ENCODE peak calls at places on chromosomes 12 and 14, in five cellular contexts. One of them, this sample, is unnamed.

GRCh38 chr12:117026343-117026742 is 72.9 kb downstream of the TESC start:
- DNase-seq in transverse colon: no peak
- DNase-seq in cardiac fibroblast: no peak
- DNase-seq in MM.1S: no peak
- DNase-seq in stomach: peak; percentile 24
- DNase-seq in this sample: no peak

GRCh38 chr12:75081305-75081704 is 128.3 kb downstream of the KCNC2 start:
- DNase-seq in transverse colon: no peak
- DNase-seq in cardiac fibroblast: no peak
- DNase-seq in stomach: no peak
- DNase-seq in MM.1S: no peak
- DNase-seq in this sample: no peak

GRCh38 chr14:55764784-55765183 is 184.8 kb downstream of the KTN1 start:
- DNase-seq in stomach: no peak
- DNase-seq in transverse colon: no peak
- DNase-seq in MM.1S: no peak
- DNase-seq in cardiac fibroblast: no peak
- DNase-seq in this sample: no peak

GRCh38 chr12:116200812-116201211 is 76.7 kb downstream of the MED13L start:
- DNase-seq in cardiac fibroblast: peak; percentile 47
- DNase-seq in stomach: no peak
- DNase-seq in transverse colon: no peak
- DNase-seq in MM.1S: no peak
- DNase-seq in this sample: peak; percentile 63

GRCh38 chr12:131639270-131639940 is 71.5 kb upstream of the SFSWAP start:
- DNase-seq in transverse colon: no peak
- DNase-seq in MM.1S: no peak
- DNase-seq in stomach: no peak
- DNase-seq in cardiac fibroblast: no peak
- DNase-seq in this sample: no peak

GRCh38 chr14:26930576-26930975 is 332.7 kb upstream of the NOVA1 start:
- DNase-seq in stomach: no peak
- DNase-seq in transverse colon: no peak
- DNase-seq in cardiac fibroblast: peak; percentile 9
- DNase-seq in MM.1S: no peak
- DNase-seq in this sample: no peak

GRCh38 chr12:51262758-51263177 is 7.4 kb downstream of the SMAGP start:
- DNase-seq in cardiac fibroblast: peak; percentile 70
- DNase-seq in stomach: peak; percentile 78
- DNase-seq in MM.1S: peak; percentile 9
- DNase-seq in transverse colon: peak; percentile 79
- DNase-seq in this sample: no peak

GRCh38 chr12:91931110-91931509 is 214.5 kb downstream of the BTG1 start:
- DNase-seq in transverse colon: peak; percentile 61
- DNase-seq in stomach: peak; percentile 81
- DNase-seq in cardiac fibroblast: peak; percentile 28
- DNase-seq in MM.1S: no peak
- DNase-seq in this sample: peak; percentile 99

GRCh38 chr14:54567224-54567633 is 301 bp downstream of the SAMD4A start:
- DNase-seq in MM.1S: no peak
- DNase-seq in cardiac fibroblast: no peak
- DNase-seq in transverse colon: peak; percentile 34
- DNase-seq in stomach: peak; percentile 26
- DNase-seq in this sample: no peak

GRCh38 chr14:29926228-29926627 is 1.4 kb downstream of the PRKD1 start:
- DNase-seq in MM.1S: no peak
- DNase-seq in transverse colon: no peak
- DNase-seq in stomach: no peak
- DNase-seq in cardiac fibroblast: no peak
- DNase-seq in this sample: no peak

GRCh38 chr14:29927596-29928341 is at the start of gene PRKD1:
- DNase-seq in cardiac fibroblast: peak; percentile 71
- DNase-seq in transverse colon: peak; percentile 51
- DNase-seq in stomach: peak; percentile 65
- DNase-seq in MM.1S: peak; percentile 36
- DNase-seq in this sample: no peak

GRCh38 chr14:29930283-29930682 is 2.6 kb upstream of the PRKD1 start:
- DNase-seq in transverse colon: no peak
- DNase-seq in MM.1S: no peak
- DNase-seq in stomach: no peak
- DNase-seq in cardiac fibroblast: peak; percentile 63
- DNase-seq in this sample: no peak

GRCh38 chr14:29926701-29927595 is 699 bp downstream of the PRKD1 start:
- DNase-seq in MM.1S: peak; percentile 40
- DNase-seq in stomach: peak; percentile 67
- DNase-seq in transverse colon: peak; percentile 45
- DNase-seq in cardiac fibroblast: peak; percentile 49
- DNase-seq in this sample: no peak

DNA sequence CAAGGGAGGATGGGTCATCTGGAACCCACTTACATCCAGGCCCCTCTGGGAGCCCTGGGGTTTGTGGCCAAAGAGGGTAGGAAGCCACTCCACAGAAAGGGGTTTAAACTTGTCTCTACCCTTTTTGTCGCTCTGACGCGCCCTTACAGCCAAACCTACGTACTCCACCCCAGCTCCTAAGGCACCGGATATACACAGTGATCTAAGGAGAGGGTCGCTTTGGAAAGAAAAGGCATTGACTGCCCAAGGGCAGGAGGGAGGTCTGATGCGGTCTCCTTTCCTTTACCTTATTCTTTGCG is 644 bp upstream of the PRKD1 start:
- DNase-seq in stomach: no peak
- DNase-seq in MM.1S: no peak
- DNase-seq in transverse colon: no peak
- DNase-seq in cardiac fibroblast: no peak
- DNase-seq in this sample: no peak
- H3K4me3 ChIP-seq in stomach: peak overlapping the region; percentile 94
- H3K4me3 ChIP-seq in MM.1S: no peak overlapping the region
- H3K4me3 ChIP-seq in transverse colon: peak overlapping the region; percentile 64
- H3K4me3 ChIP-seq in cardiac fibroblast: peak overlapping the region; percentile 88
- H3K4me3 ChIP-seq in this sample: peak overlapping the region; percentile 41

GRCh38 chr12:65962921-65963883 is 138.9 kb downstream of the HMGA2 start:
- DNase-seq in stomach: no peak
- DNase-seq in transverse colon: peak; percentile 21
- DNase-seq in MM.1S: peak; percentile 15
- DNase-seq in cardiac fibroblast: peak; percentile 47
- DNase-seq in this sample: no peak
- TF ChIP-seq CTCF in stomach: no peak
- TF ChIP-seq CTCF in transverse colon: no peak
- TF ChIP-seq CTCF in MM.1S: no peak
- TF ChIP-seq CTCF in cardiac fibroblast: peak; percentile 11
- TF ChIP-seq CTCF in this sample: peak; percentile 31

GRCh38 chr14:63764103-63764502 is 36.2 kb upstream of the SGPP1 start:
- DNase-seq in MM.1S: no peak
- DNase-seq in stomach: no peak
- DNase-seq in transverse colon: no peak
- DNase-seq in cardiac fibroblast: no peak
- DNase-seq in this sample: no peak

GRCh38 chr14:63760014-63760413 is 32.1 kb upstream of the SGPP1 start:
- DNase-seq in cardiac fibroblast: no peak
- DNase-seq in stomach: no peak
- DNase-seq in transverse colon: no peak
- DNase-seq in MM.1S: peak; percentile 47
- DNase-seq in this sample: no peak

GRCh38 chr14:63764620-63765139 is 36.8 kb upstream of the SGPP1 start:
- DNase-seq in MM.1S: no peak
- DNase-seq in cardiac fibroblast: no peak
- DNase-seq in stomach: no peak
- DNase-seq in transverse colon: no peak
- DNase-seq in this sample: no peak

GRCh38 chr14:63759454-63759853 is 31.6 kb upstream of the SGPP1 start:
- DNase-seq in MM.1S: peak; percentile 48
- DNase-seq in transverse colon: no peak
- DNase-seq in stomach: no peak
- DNase-seq in cardiac fibroblast: peak; percentile 11
- DNase-seq in this sample: no peak

DNA sequence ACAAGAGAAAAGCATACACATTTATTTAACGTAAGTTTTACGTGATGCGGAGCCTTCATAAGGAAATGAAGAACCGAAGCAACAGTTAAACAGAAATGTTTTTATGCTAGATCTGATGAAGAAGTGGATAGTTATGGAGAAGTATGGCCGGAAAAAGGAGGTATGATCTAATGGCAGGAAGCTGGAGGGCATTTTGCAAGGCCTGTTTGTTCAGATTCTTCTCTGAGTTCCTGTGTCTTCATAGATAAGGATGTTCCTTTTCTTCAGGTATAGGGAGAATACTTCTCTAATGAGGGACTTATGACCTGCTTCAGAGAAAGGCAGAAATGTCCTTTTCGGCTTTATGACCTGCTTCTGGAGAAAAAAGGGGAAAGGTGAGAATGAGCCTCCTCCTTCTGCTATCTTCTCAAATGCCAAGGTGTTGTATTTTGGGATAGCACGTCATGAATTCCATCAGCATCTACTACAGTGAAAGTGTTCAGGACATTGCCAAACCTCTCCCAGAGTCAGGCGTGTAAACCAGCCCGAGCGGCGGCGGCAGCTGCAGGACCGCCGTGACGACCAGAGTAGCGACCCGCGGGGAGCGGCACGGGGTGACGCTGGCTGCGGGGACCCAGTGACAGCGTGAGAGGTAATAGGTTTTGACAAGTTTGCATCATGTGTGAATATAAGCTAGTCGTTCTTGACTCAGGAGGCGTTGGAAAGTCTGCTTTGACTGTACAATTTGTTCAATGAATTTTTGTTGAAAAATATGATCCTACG is 33.7 kb upstream of the SGPP1 start:
- DNase-seq in MM.1S: no peak
- DNase-seq in transverse colon: no peak
- DNase-seq in stomach: no peak
- DNase-seq in cardiac fibroblast: no peak
- DNase-seq in this sample: no peak
- H3K4me3 ChIP-seq in MM.1S: no peak overlapping the region
- H3K4me3 ChIP-seq in transverse colon: no peak overlapping the region
- H3K4me3 ChIP-seq in stomach: peak overlapping the region; percentile 19
- H3K4me3 ChIP-seq in cardiac fibroblast: no peak overlapping the region
- H3K4me3 ChIP-seq in this sample: no peak overlapping the region

GRCh38 chr12:6452245-6452731 is 446 bp downstream of the TAPBPL start:
- DNase-seq in MM.1S: peak; percentile 50
- DNase-seq in stomach: peak; percentile 50
- DNase-seq in cardiac fibroblast: no peak
- DNase-seq in transverse colon: peak; percentile 68
- DNase-seq in this sample: no peak

GRCh38 chr12:6450091-6450868 is 1.6 kb upstream of the TAPBPL start:
- DNase-seq in MM.1S: no peak
- DNase-seq in transverse colon: no peak
- DNase-seq in cardiac fibroblast: no peak
- DNase-seq in stomach: no peak
- DNase-seq in this sample: no peak

GRCh38 chr12:6450869-6451347 is 934 bp upstream of the TAPBPL start:
- DNase-seq in MM.1S: no peak
- DNase-seq in transverse colon: peak; percentile 47
- DNase-seq in stomach: no peak
- DNase-seq in cardiac fibroblast: no peak
- DNase-seq in this sample: no peak

GRCh38 chr12:6452908-6453630 is 1.2 kb downstream of the TAPBPL start:
- DNase-seq in stomach: peak; percentile 52
- DNase-seq in MM.1S: peak; percentile 30
- DNase-seq in cardiac fibroblast: no peak
- DNase-seq in transverse colon: peak; percentile 76
- DNase-seq in this sample: no peak

GRCh38 chr12:6451348-6452244 is at the start of gene TAPBPL:
- DNase-seq in MM.1S: peak; percentile 87
- DNase-seq in transverse colon: peak; percentile 89
- DNase-seq in stomach: peak; percentile 81
- DNase-seq in cardiac fibroblast: peak; percentile 78
- DNase-seq in this sample: peak; percentile 82
- TF ChIP-seq CTCF in MM.1S: no peak
- TF ChIP-seq CTCF in transverse colon: no peak
- TF ChIP-seq CTCF in stomach: no peak
- TF ChIP-seq CTCF in cardiac fibroblast: no peak
- TF ChIP-seq CTCF in this sample: no peak

GRCh38 chr14:77598366-77599050 is 17.9 kb downstream of the SPTLC2 start:
- DNase-seq in MM.1S: peak; percentile 14
- DNase-seq in stomach: no peak
- DNase-seq in cardiac fibroblast: no peak
- DNase-seq in transverse colon: peak; percentile 37
- DNase-seq in this sample: no peak
- H3K4me3 ChIP-seq in MM.1S: no peak overlapping the region
- H3K4me3 ChIP-seq in stomach: no peak overlapping the region
- H3K4me3 ChIP-seq in cardiac fibroblast: no peak overlapping the region
- H3K4me3 ChIP-seq in transverse colon: no peak overlapping the region
- H3K4me3 ChIP-seq in this sample: no peak overlapping the region

GRCh38 chr14:94049625-94050023 is 23.5 kb downstream of the OTUB2 start:
- DNase-seq in stomach: no peak
- DNase-seq in cardiac fibroblast: no peak
- DNase-seq in MM.1S: no peak
- DNase-seq in transverse colon: no peak
- DNase-seq in this sample: no peak

GRCh38 chr14:94051779-94052178 is 25.6 kb downstream of the OTUB2 start:
- DNase-seq in transverse colon: no peak
- DNase-seq in cardiac fibroblast: no peak
- DNase-seq in stomach: no peak
- DNase-seq in MM.1S: no peak
- DNase-seq in this sample: no peak

GRCh38 chr14:94052662-94053061 is 26.5 kb downstream of the OTUB2 start:
- DNase-seq in stomach: no peak
- DNase-seq in transverse colon: no peak
- DNase-seq in cardiac fibroblast: no peak
- DNase-seq in MM.1S: no peak
- DNase-seq in this sample: no peak

GRCh38 chr14:94050231-94050880 is 24.2 kb downstream of the OTUB2 start:
- DNase-seq in stomach: no peak
- DNase-seq in MM.1S: no peak
- DNase-seq in transverse colon: no peak
- DNase-seq in cardiac fibroblast: no peak
- DNase-seq in this sample: no peak

DNA sequence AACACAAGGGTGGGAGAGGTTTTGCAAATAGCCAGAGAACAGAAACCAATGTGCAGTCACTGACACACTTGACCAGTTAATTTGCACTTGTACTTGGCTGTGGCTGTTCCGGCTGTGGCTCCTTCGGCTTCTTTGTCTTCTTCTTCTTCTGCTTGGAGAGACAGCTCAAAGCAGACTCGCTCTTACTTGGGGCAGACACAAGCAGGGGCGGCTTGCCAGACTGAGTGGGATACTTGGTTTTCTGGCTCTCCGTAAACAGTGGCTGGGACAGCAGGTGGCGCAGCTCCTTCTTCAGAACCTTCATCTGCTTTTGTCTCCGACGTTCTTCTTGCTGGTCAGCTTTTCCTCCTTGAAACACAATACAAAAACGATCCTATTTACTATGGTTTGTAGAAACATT is 25.0 kb downstream of the OTUB2 start:
- DNase-seq in stomach: peak; percentile 45
- DNase-seq in transverse colon: peak; percentile 56
- DNase-seq in cardiac fibroblast: peak; percentile 56
- DNase-seq in MM.1S: no peak
- DNase-seq in this sample: no peak
- TF ChIP-seq CTCF in stomach: no peak
- TF ChIP-seq CTCF in transverse colon: peak; percentile 33
- TF ChIP-seq CTCF in cardiac fibroblast: peak; percentile 51
- TF ChIP-seq CTCF in MM.1S: no peak
- TF ChIP-seq CTCF in this sample: peak; percentile 63

GRCh38 chr12:93466625-93467350 is 526 bp upstream of the MRPL42 start:
- DNase-seq in MM.1S: no peak
- DNase-seq in stomach: no peak
- DNase-seq in transverse colon: no peak
- DNase-seq in cardiac fibroblast: no peak
- DNase-seq in this sample: no peak
- H3K4me3 ChIP-seq in MM.1S: peak overlapping the region; percentile 88
- H3K4me3 ChIP-seq in stomach: peak overlapping the region; percentile 64
- H3K4me3 ChIP-seq in transverse colon: peak overlapping the region; percentile 69
- H3K4me3 ChIP-seq in cardiac fibroblast: no peak overlapping the region
- H3K4me3 ChIP-seq in this sample: peak overlapping the region; percentile 70

This sample was measured in LNCaP clone FGC.